ENCODE peak calls at places on chromosome 19, in seven cellular contexts. D is stomach, I is K562, J is suprapubic skin, W is A549, Q is esophagus muscularis mucosa, N is ovary. Y is an unnamed sample. For H3K4me1, the result is how much of the 10 kb centered on the place peaks cover.

GRCh38 chr19:50482886-50483285 is 6.2 kb upstream of the GARIN5A start:
- DNase-seq in D (no peak), I (no peak), J (no peak), W (no peak), Q (no peak), N (no peak), Y (no peak)

GRCh38 chr19:1250374-1251232 is 2.2 kb downstream of the MIDN start:
- DNase-seq in D (no peak), I (no peak), J (peak), W (peak), Q (no peak), N (peak), Y (no peak)

GRCh38 chr19:47353307-47353712 is 4.2 kb downstream of the DHX34 start:
- DNase-seq in D (peak), I (no peak), J (no peak), W (no peak), Q (no peak), N (no peak), Y (no peak)

GRCh38 chr19:55112246-55112780 is 5.1 kb downstream of the PPP1R12C start:
- DNase-seq in D (no peak), I (no peak), J (no peak), W (no peak), Q (no peak), N (no peak), Y (no peak)

GRCh38 chr19:2722541-2723344 is 1.6 kb upstream of the DIRAS1 start:
- DNase-seq in D (peak), I (peak), J (no peak), W (peak), Q (no peak), N (peak), Y (no peak)

GRCh38 chr19:3203754-3204645 is 18.3 kb downstream of the NCLN start:
- DNase-seq in D (no peak), I (no peak), J (peak), W (no peak), Q (no peak), N (no peak), Y (no peak)

GRCh38 chr19:14073925-14074838 is 1.6 kb downstream of the MISP3 start:
- DNase-seq in D (peak), I (peak), J (no peak), W (no peak), Q (no peak), N (no peak), Y (peak)

GRCh38 chr19:47498561-47498960 is 14.5 kb upstream of the KPTN start:
- DNase-seq in D (no peak), I (no peak), J (no peak), W (no peak), Q (no peak), N (no peak), Y (no peak)

GRCh38 chr19:34974631-34975030 is 10.6 kb upstream of the ZNF792 start:
- DNase-seq in D (no peak), I (no peak), J (no peak), W (no peak), Q (no peak), N (no peak), Y (no peak)

GRCh38 chr19:54411033-54411432 is 4.2 kb upstream of the TTYH1 start:
- DNase-seq in D (no peak), I (no peak), J (no peak), W (no peak), Q (no peak), N (no peak), Y (no peak)

GRCh38 chr19:13985771-13986347 is 20.3 kb downstream of the RFX1 start:
- DNase-seq in D (no peak), I (no peak), J (no peak), W (no peak), Q (no peak), N (no peak), Y (no peak)

GRCh38 chr19:31002852-31003251 is 346.4 kb downstream of the TSHZ3 start:
- DNase-seq in D (no peak), I (no peak), J (no peak), W (no peak), Q (no peak), N (no peak), Y (no peak)
- H3K27ac ChIP-seq in D (no peak), I (no peak), J (no peak), W (no peak), Q (no peak), N (no peak), Y (no peak)

DNA sequence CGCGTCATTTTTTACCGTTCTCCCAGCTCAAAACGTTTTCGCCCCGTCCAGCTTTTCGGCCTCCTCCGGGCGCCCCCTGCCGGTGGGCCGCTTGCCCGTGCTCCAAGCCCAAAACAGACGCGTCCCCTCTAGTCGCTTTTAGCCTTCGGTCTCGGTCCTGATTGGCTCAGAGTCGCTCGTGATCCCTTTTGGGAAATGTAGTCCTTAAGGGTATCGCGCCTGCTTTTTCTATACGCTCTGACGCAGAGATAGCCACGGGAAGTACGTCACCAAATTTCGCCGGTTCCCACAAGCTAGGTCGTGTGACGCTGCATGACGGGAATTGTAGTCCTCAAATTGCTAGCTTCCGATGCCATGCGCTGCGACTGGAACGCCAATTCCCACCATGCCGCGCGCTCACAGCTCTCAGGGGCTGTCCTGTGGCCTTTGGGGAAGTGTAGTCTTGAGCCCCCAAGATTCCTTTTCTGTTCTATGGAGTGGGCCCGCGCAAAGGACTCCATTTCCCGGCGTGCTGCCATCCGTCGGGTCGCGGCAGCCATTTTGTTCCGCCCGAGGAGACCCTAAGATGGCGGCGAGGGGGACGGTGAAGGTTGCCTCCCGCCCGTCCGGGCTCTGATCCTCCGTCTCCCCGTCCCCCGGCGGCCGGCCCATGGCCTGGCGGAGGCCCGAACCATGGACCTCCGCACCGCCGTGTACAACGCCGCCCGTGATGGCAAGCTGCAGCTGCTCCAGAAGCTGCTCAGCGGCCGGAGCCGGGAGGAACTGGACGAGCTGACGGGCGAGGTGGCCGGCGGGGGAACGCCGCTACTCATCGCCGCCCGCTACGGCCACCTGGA is at the start of gene FEM1A:
- DNase-seq in D (peak), I (peak), J (peak), W (peak), Q (peak), N (peak), Y (peak)
- TF ChIP-seq EP300 in D (peak), I (no peak), J (no peak), W (no peak), Q (peak), N (peak), Y (peak)

GRCh38 chr19:19297759-19298158 is 22.6 kb downstream of the SUGP1 start:
- DNase-seq in D (no peak), I (peak), J (no peak), W (no peak), Q (no peak), N (no peak), Y (no peak)
- H3K4me1 ChIP-seq in D (under half), I (under half), J (under half), W (under half), Q (under half), N (under half), Y (under half)

GRCh38 chr19:48794291-48794690 is 16.5 kb downstream of the BCAT2 start:
- DNase-seq in D (no peak), I (no peak), J (no peak), W (no peak), Q (no peak), N (no peak), Y (no peak)
- H3K27ac ChIP-seq in D (peak), I (no peak), J (no peak), W (no peak), Q (peak), N (peak), Y (peak)

GRCh38 chr19:16076154-16076957 is at the start of gene TPM4:
- DNase-seq in D (peak), I (peak), J (peak), W (peak), Q (peak), N (peak), Y (peak)
- TF ChIP-seq EP300 in D (peak), I (peak), J (peak), W (no peak), Q (peak), N (peak), Y (peak)

GRCh38 chr19:38687837-38688378 is 40.5 kb downstream of the ACTN4 start:
- DNase-seq in D (no peak), I (no peak), J (no peak), W (no peak), Q (no peak), N (no peak), Y (no peak)
- H3K4me1 ChIP-seq in D (half or more), I (half or more), J (half or more), W (half or more), Q (half or more), N (under half), Y (half or more)

GRCh38 chr19:23547156-23547555 is 139.9 kb downstream of the ZNF675 start:
- DNase-seq in D (no peak), I (no peak), J (no peak), W (no peak), Q (no peak), N (no peak), Y (no peak)
- H3K27ac ChIP-seq in D (no peak), I (no peak), J (no peak), W (no peak), Q (no peak), N (no peak), Y (no peak)

Y was measured in tibial nerve.